ENCODE peak calls at places on chromosomes 11 and 22, in nine cellular contexts. G is tibial nerve; R is right atrium auricular region; I is astrocyte of the spinal cord; U is activated T-cell treated with anti-CD3 and anti-CD28 coated beads, Interleukin-2, amount 50 U/mL, for 72 hours; Q is NCI-H2081; K is ascending aorta; L is left ventricle myocardium inferior; B is fibroblast of lung. Z is an unnamed sample.

GRCh38 chr22:18088825-18089568 is 11.2 kb downstream of the PEX26 start:
- DNase-seq in R (no peak), G (no peak), L (no peak), U (no peak), Q (no peak), K (no peak), I (no peak), B (no peak), Z (no peak)

GRCh38 chr22:42412744-42413220 is 19.4 kb downstream of the NFAM1 start:
- DNase-seq in G (no peak), U (no peak), R (no peak), K (no peak), L (no peak), Q (no peak), B (no peak), I (no peak), Z (no peak)

GRCh38 chr11:26649884-26650283 is 72.0 kb downstream of the SLC5A12 start:
- DNase-seq in I (peak; percentile 79), R (no peak), Q (peak; percentile 75), U (peak; percentile 19), L (no peak), G (peak; percentile 69), K (no peak), B (peak; percentile 55), Z (peak; percentile 30)

GRCh38 chr11:65524747-65525658 is at the start of gene SCYL1:
- DNase-seq in R (peak; percentile 79), I (peak; percentile 75), K (peak; percentile 86), U (peak; percentile 78), Q (peak; percentile 70), L (peak; percentile 82), B (peak; percentile 71), G (peak; percentile 68), Z (peak; percentile 86)

GRCh38 chr22:37822079-37822833 is 926 bp upstream of the GALR3 start:
- DNase-seq in U (no peak), I (no peak), R (no peak), B (no peak), G (no peak), K (no peak), L (no peak), Q (no peak), Z (no peak)

GRCh38 chr22:41780714-41781507 is 19.6 kb upstream of the CCDC134 start:
- DNase-seq in B (peak; percentile 50), L (peak; percentile 35), I (peak; percentile 8), K (peak; percentile 86), G (peak; percentile 35), Q (no peak), R (peak; percentile 69), U (peak; percentile 94), Z (peak; percentile 87)

GRCh38 chr11:45618897-45619296 is 46.5 kb downstream of the CHST1 start:
- DNase-seq in I (no peak), L (no peak), G (no peak), K (no peak), U (no peak), B (no peak), R (no peak), Q (no peak), Z (no peak)

GRCh38 chr11:34030386-34030785 is 21.1 kb upstream of the CAPRIN1 start:
- DNase-seq in I (no peak), L (no peak), K (no peak), G (no peak), Q (no peak), U (no peak), R (no peak), B (no peak), Z (no peak)

GRCh38 chr11:13786688-13787087 is 118.2 kb downstream of the FAR1 start:
- DNase-seq in K (no peak), Q (no peak), G (no peak), R (no peak), I (no peak), L (no peak), B (no peak), U (no peak), Z (no peak)

GRCh38 chr11:17611503-17612220 is 64.6 kb downstream of the OTOG start:
- DNase-seq in L (no peak), R (peak; percentile 36), G (no peak), I (no peak), Q (no peak), U (no peak), K (no peak), B (no peak), Z (no peak)

GRCh38 chr22:31947296-31947695 is 3.0 kb downstream of the YWHAH start:
- DNase-seq in R (no peak), G (peak; percentile 49), L (no peak), I (peak; percentile 30), K (no peak), Q (no peak), U (peak; percentile 15), B (no peak), Z (no peak)

GRCh38 chr11:83971063-83971462 is 684.9 kb upstream of the CCDC90B start:
- DNase-seq in R (no peak), Q (peak; percentile 13), G (no peak), L (no peak), B (peak; percentile 63), U (no peak), I (peak; percentile 59), K (no peak), Z (no peak)

GRCh38 chr22:46894081-46894671 is 131.7 kb downstream of the TBC1D22A start:
- DNase-seq in I (no peak), L (no peak), B (no peak), G (no peak), U (no peak), Q (no peak), K (no peak), R (no peak), Z (no peak)

GRCh38 chr11:122192634-122193245 is 76.7 kb upstream of the BLID start:
- DNase-seq in K (no peak), G (no peak), R (no peak), Q (no peak), U (no peak), I (peak; percentile 66), B (peak; percentile 77), L (no peak), Z (no peak)

GRCh38 chr22:45162531-45162930 is 1.2 kb upstream of the NUP50 start:
- DNase-seq in L (no peak), B (peak; percentile 32), G (no peak), U (no peak), K (no peak), Q (no peak), I (no peak), R (no peak), Z (no peak)

GRCh38 chr11:87081358-87081757 is 43.6 kb downstream of the TMEM135 start:
- DNase-seq in U (no peak), K (no peak), I (no peak), Q (no peak), L (no peak), B (no peak), G (no peak), R (no peak), Z (no peak)

GRCh38 chr11:76939219-76939631 is 78.5 kb downstream of the ACER3 start:
- DNase-seq in B (peak; percentile 5), G (no peak), R (no peak), U (no peak), L (no peak), Q (no peak), I (no peak), K (no peak), Z (no peak)

GRCh38 chr11:68997995-68998348 is 15.1 kb downstream of the MRGPRF start:
- DNase-seq in U (no peak), R (no peak), L (no peak), K (no peak), G (no peak), Q (no peak), B (no peak), I (no peak), Z (no peak)

GRCh38 chr11:119382101-119382500 is 611 bp upstream of the USP2 start:
- DNase-seq in I (no peak), R (no peak), K (no peak), B (no peak), G (no peak), L (no peak), Q (no peak), U (no peak), Z (no peak)

GRCh38 chr22:47337161-47337621 is 574.7 kb downstream of the TBC1D22A start:
- DNase-seq in L (no peak), G (no peak), K (no peak), B (peak; percentile 94), U (peak; percentile 6), Q (no peak), R (peak; percentile 42), I (peak; percentile 85), Z (no peak)

GRCh38 chr11:2799881-2800654 is 85.5 kb downstream of the CDKN1C start:
- DNase-seq in B (no peak), R (no peak), G (no peak), I (no peak), Q (no peak), U (no peak), K (peak; percentile 61), L (peak; percentile 14), Z (no peak)